ENCODE peak calls at places on chromosome 22, in eight cellular contexts. S, E, Z, B, A, Y, F and I are unnamed samples.

GRCh38 chr22:17917490-17917983 is 106.8 kb downstream of the MICAL3 start:
- DNase-seq in A (no peak), Y (no peak), F (no peak), B (no peak), Z (peak), E (no peak), S (no peak), I (peak)

GRCh38 chr22:47259990-47260389 is 497.5 kb downstream of the TBC1D22A start:
- DNase-seq in S (peak), F (peak), Y (no peak), A (no peak), E (no peak), B (peak), Z (no peak), I (peak)

GRCh38 chr22:27778299-27779090 is 23.1 kb downstream of the MN1 start:
- DNase-seq in E (no peak), Z (no peak), F (no peak), B (no peak), Y (no peak), S (no peak), A (no peak), I (no peak)

GRCh38 chr22:26825960-26826359 is 168.6 kb downstream of the MIAT start:
- DNase-seq in Z (no peak), Y (no peak), A (no peak), F (no peak), E (no peak), B (no peak), S (no peak), I (no peak)

GRCh38 chr22:21856197-21856596 is 11.2 kb downstream of the MAPK1 start:
- DNase-seq in Z (no peak), S (no peak), A (no peak), E (no peak), F (no peak), B (no peak), Y (no peak), I (no peak)

GRCh38 chr22:17087176-17088131 is 2.7 kb downstream of the IL17RA start:
- DNase-seq in Y (no peak), B (peak), F (peak), S (no peak), E (no peak), Z (no peak), A (no peak), I (no peak)

GRCh38 chr22:37674951-37675929 is at the start of gene LGALS1:
- DNase-seq in F (peak), S (peak), Z (peak), Y (peak), E (peak), A (peak), B (peak), I (peak)

GRCh38 chr22:47122441-47123000 is 360.1 kb downstream of the TBC1D22A start:
- DNase-seq in E (no peak), F (no peak), Y (no peak), A (no peak), Z (no peak), B (no peak), S (no peak), I (no peak)

GRCh38 chr22:42688914-42689275 is 31.8 kb downstream of the A4GALT start:
- DNase-seq in Z (no peak), S (no peak), Y (no peak), B (no peak), A (no peak), E (no peak), F (no peak), I (no peak)

GRCh38 chr22:31449521-31449920 is 40.1 kb downstream of the EIF4ENIF1 start:
- DNase-seq in E (no peak), S (no peak), Z (no peak), F (no peak), Y (no peak), B (no peak), A (no peak), I (no peak)

GRCh38 chr22:31857247-31857646 is 87.1 kb upstream of the YWHAH start:
- DNase-seq in Y (no peak), E (no peak), B (no peak), F (no peak), S (no peak), Z (no peak), A (no peak), I (no peak)

GRCh38 chr22:44402196-44403111 is 89.7 kb upstream of the SHISAL1 start:
- DNase-seq in B (no peak), Y (no peak), A (no peak), Z (no peak), S (no peak), F (peak), E (no peak), I (no peak)

GRCh38 chr22:23395476-23396361 is 184.4 kb downstream of the IGLL1 start:
- DNase-seq in F (no peak), Z (no peak), A (no peak), B (no peak), S (no peak), Y (no peak), E (no peak), I (no peak)

GRCh38 chr22:24409707-24410106 is 17.7 kb upstream of the ADORA2A start:
- DNase-seq in B (peak), F (no peak), E (no peak), S (no peak), Y (no peak), Z (no peak), A (no peak), I (no peak)

GRCh38 chr22:29037340-29037932 is 24.2 kb downstream of the C22orf31 start:
- DNase-seq in Y (no peak), A (no peak), F (no peak), Z (no peak), E (no peak), S (no peak), B (no peak), I (no peak)

GRCh38 chr22:29816128-29816527 is 21.9 kb downstream of the ASCC2 start:
- DNase-seq in F (peak), B (no peak), E (no peak), A (no peak), S (no peak), Z (no peak), Y (no peak), I (no peak)

GRCh38 chr22:31179345-31179744 is 19.4 kb downstream of the RNF185 start:
- DNase-seq in E (peak), S (peak), A (no peak), Z (peak), F (peak), Y (no peak), B (no peak), I (no peak)

GRCh38 chr22:49930596-49931412 is 12.4 kb downstream of the CRELD2 start:
- DNase-seq in Y (peak), A (no peak), E (peak), Z (peak), S (peak), B (peak), F (peak), I (peak)
- TF ChIP-seq POLR2A in Y (no peak), A (no peak), E (no peak), Z (peak), S (no peak), B (no peak), F (no peak), I (no peak)

GRCh38 chr22:41285820-41286638 is at the start of gene RANGAP1:
- DNase-seq in F (peak), S (peak), A (peak), Z (peak), E (peak), Y (peak), B (peak), I (peak)
- TF ChIP-seq POLR2A in F (peak), S (peak), A (peak), Z (peak), E (no peak), Y (peak), B (peak), I (peak)

DNA sequence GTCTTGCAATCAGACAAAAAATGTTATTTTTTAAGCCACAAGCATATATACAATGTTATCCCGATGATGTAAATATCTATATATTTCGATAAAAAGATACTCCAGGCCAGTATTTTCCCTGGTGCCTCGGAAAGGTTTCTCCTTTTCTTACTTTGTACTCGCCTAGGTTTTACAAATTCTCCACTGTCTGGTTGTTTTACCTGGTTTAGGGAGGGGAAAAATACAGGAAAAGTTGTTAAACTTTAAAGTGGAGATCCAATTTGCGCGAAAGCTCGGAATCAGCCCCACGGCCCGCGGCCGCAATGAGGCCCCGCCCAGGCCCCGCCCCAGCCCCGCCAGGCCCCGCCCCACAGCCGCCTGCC is 58.4 kb upstream of the WNT7B start:
- DNase-seq in B (no peak), S (no peak), E (no peak), Y (no peak), A (no peak), F (no peak), Z (no peak), I (no peak)
- TF ChIP-seq POLR2A in B (no peak), S (no peak), E (no peak), Y (no peak), A (no peak), F (no peak), Z (no peak), I (no peak)

GRCh38 chr22:35627267-35628041 is 10.3 kb upstream of the MB start:
- DNase-seq in F (peak), Z (peak), E (peak), B (peak), Y (peak), A (no peak), S (peak), I (peak)
- TF ChIP-seq POLR2A in F (peak), Z (peak), E (no peak), B (no peak), Y (peak), A (no peak), S (no peak), I (no peak)

GRCh38 chr22:38697055-38697980 is 3.4 kb downstream of the JOSD1 start:
- DNase-seq in B (no peak), S (no peak), F (no peak), Z (no peak), A (no peak), E (no peak), Y (no peak), I (peak)
- TF ChIP-seq POLR2A in B (no peak), S (no peak), F (no peak), Z (no peak), A (no peak), E (no peak), Y (no peak), I (peak)

GRCh38 chr22:46044718-46045458 is 67.9 kb upstream of the WNT7B start:
- DNase-seq in F (peak), A (no peak), Y (no peak), B (no peak), Z (peak), S (no peak), E (no peak), I (no peak)
- TF ChIP-seq POLR2A in F (peak), A (no peak), Y (no peak), B (no peak), Z (no peak), S (no peak), E (no peak), I (peak)